ENCODE peak calls at places on chromosomes 6 and 20, in six cellular contexts. One of them, this sample, is unnamed.

GRCh38 chr20:50504231-50504823 is 5.9 kb upstream of the PTPN1 start:
- DNase-seq in uterus: no peak
- DNase-seq in heart left ventricle: no peak
- DNase-seq in lower lobe of right lung: no peak
- DNase-seq in GM12865: no peak
- DNase-seq in fibroblast of lung: no peak
- DNase-seq in this sample: no peak

GRCh38 chr6:121504227-121504626 is 68.8 kb downstream of the GJA1 start:
- DNase-seq in GM12865: no peak
- DNase-seq in heart left ventricle: no peak
- DNase-seq in fibroblast of lung: peak
- DNase-seq in lower lobe of right lung: no peak
- DNase-seq in uterus: no peak
- DNase-seq in this sample: peak

GRCh38 chr6:107179004-107179403 is 63.7 kb upstream of the BEND3 start:
- DNase-seq in uterus: no peak
- DNase-seq in fibroblast of lung: no peak
- DNase-seq in GM12865: peak
- DNase-seq in lower lobe of right lung: no peak
- DNase-seq in heart left ventricle: no peak
- DNase-seq in this sample: peak

GRCh38 chr6:19210849-19211590 is 626.1 kb upstream of the ID4 start:
- DNase-seq in GM12865: peak
- DNase-seq in heart left ventricle: no peak
- DNase-seq in fibroblast of lung: no peak
- DNase-seq in lower lobe of right lung: no peak
- DNase-seq in uterus: no peak
- DNase-seq in this sample: no peak

GRCh38 chr20:32210206-32210605 is 2.5 kb downstream of the POFUT1 start:
- DNase-seq in heart left ventricle: no peak
- DNase-seq in lower lobe of right lung: no peak
- DNase-seq in fibroblast of lung: no peak
- DNase-seq in uterus: no peak
- DNase-seq in GM12865: no peak
- DNase-seq in this sample: peak

GRCh38 chr20:32524871-32525501 is 60.1 kb downstream of the NOL4L start:
- DNase-seq in uterus: no peak
- DNase-seq in heart left ventricle: peak
- DNase-seq in lower lobe of right lung: peak
- DNase-seq in fibroblast of lung: no peak
- DNase-seq in GM12865: no peak
- DNase-seq in this sample: peak

GRCh38 chr20:38123021-38123587 is 42.0 kb downstream of the TGM2 start:
- DNase-seq in GM12865: no peak
- DNase-seq in heart left ventricle: no peak
- DNase-seq in fibroblast of lung: peak
- DNase-seq in lower lobe of right lung: peak
- DNase-seq in uterus: peak
- DNase-seq in this sample: no peak

GRCh38 chr6:135114355-135115145 is 59.9 kb upstream of the HBS1L start:
- DNase-seq in fibroblast of lung: no peak
- DNase-seq in lower lobe of right lung: no peak
- DNase-seq in uterus: no peak
- DNase-seq in GM12865: peak
- DNase-seq in heart left ventricle: no peak
- DNase-seq in this sample: no peak

GRCh38 chr20:44030394-44030793 is 115.7 kb downstream of the TOX2 start:
- DNase-seq in heart left ventricle: no peak
- DNase-seq in GM12865: no peak
- DNase-seq in fibroblast of lung: no peak
- DNase-seq in lower lobe of right lung: no peak
- DNase-seq in uterus: no peak
- DNase-seq in this sample: no peak

GRCh38 chr6:92708270-92708669 is 711.1 kb downstream of the EPHA7 start:
- DNase-seq in GM12865: no peak
- DNase-seq in fibroblast of lung: peak
- DNase-seq in heart left ventricle: no peak
- DNase-seq in uterus: no peak
- DNase-seq in lower lobe of right lung: no peak
- DNase-seq in this sample: no peak

GRCh38 chr6:56242343-56242742 is 5.0 kb downstream of the COL21A1 start:
- DNase-seq in fibroblast of lung: no peak
- DNase-seq in GM12865: no peak
- DNase-seq in heart left ventricle: no peak
- DNase-seq in lower lobe of right lung: no peak
- DNase-seq in uterus: no peak
- DNase-seq in this sample: peak

GRCh38 chr6:31870385-31870921 is 7.8 kb upstream of the NEU1 start:
- DNase-seq in heart left ventricle: no peak
- DNase-seq in GM12865: no peak
- DNase-seq in lower lobe of right lung: no peak
- DNase-seq in uterus: no peak
- DNase-seq in fibroblast of lung: no peak
- DNase-seq in this sample: no peak

DNA sequence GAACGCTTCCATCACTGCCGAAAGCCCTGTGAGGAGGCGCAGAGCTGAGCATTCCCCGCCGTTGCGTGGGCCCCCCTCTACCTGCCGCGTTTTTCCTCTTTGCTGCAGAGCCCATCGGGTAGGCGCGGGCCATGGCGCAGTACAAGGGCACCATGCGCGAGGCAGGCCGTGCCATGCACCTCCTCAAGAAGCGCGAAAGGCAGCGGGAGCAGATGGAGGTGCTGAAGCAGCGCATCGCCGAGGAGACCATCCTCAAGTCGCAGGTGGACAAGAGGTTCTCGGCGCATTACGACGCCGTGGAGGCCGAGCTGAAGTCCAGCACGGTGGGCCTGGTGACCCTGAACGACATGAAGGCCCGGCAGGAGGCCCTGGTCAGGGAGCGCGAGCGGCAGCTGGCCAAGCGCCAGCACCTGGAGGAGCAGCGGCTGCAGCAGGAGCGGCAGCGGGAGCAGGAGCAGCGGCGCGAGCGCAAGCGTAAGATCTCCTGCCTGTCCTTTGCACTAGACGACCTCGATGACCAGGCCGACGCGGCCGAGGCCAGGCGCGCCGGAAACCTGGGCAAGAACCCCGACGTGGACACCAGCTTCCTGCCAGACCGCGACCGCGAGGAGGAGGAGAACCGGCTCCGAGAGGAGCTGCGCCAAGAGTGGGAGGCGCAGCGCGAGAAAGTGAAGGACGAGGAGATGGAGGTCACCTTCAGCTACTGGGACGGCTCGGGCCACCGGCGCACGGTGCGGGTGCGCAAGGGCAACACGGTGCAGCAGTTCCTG is 693 bp downstream of the FAM50B start:
- DNase-seq in lower lobe of right lung: peak
- DNase-seq in GM12865: peak
- DNase-seq in fibroblast of lung: peak
- DNase-seq in uterus: peak
- DNase-seq in heart left ventricle: no peak
- DNase-seq in this sample: peak
- H3K4me3 ChIP-seq in lower lobe of right lung: peak
- H3K4me3 ChIP-seq in GM12865: peak
- H3K4me3 ChIP-seq in fibroblast of lung: peak
- H3K4me3 ChIP-seq in uterus: peak
- H3K4me3 ChIP-seq in heart left ventricle: peak
- H3K4me3 ChIP-seq in this sample: peak

GRCh38 chr6:159529820-159530405 is 163.1 kb downstream of the SOD2 start:
- DNase-seq in heart left ventricle: no peak
- DNase-seq in fibroblast of lung: no peak
- DNase-seq in uterus: peak
- DNase-seq in lower lobe of right lung: no peak
- DNase-seq in GM12865: no peak
- DNase-seq in this sample: no peak
- TF ChIP-seq CTCF in heart left ventricle: no peak
- TF ChIP-seq CTCF in fibroblast of lung: no peak
- TF ChIP-seq CTCF in uterus: no peak
- TF ChIP-seq CTCF in lower lobe of right lung: no peak
- TF ChIP-seq CTCF in GM12865: no peak
- TF ChIP-seq CTCF in this sample: no peak

DNA sequence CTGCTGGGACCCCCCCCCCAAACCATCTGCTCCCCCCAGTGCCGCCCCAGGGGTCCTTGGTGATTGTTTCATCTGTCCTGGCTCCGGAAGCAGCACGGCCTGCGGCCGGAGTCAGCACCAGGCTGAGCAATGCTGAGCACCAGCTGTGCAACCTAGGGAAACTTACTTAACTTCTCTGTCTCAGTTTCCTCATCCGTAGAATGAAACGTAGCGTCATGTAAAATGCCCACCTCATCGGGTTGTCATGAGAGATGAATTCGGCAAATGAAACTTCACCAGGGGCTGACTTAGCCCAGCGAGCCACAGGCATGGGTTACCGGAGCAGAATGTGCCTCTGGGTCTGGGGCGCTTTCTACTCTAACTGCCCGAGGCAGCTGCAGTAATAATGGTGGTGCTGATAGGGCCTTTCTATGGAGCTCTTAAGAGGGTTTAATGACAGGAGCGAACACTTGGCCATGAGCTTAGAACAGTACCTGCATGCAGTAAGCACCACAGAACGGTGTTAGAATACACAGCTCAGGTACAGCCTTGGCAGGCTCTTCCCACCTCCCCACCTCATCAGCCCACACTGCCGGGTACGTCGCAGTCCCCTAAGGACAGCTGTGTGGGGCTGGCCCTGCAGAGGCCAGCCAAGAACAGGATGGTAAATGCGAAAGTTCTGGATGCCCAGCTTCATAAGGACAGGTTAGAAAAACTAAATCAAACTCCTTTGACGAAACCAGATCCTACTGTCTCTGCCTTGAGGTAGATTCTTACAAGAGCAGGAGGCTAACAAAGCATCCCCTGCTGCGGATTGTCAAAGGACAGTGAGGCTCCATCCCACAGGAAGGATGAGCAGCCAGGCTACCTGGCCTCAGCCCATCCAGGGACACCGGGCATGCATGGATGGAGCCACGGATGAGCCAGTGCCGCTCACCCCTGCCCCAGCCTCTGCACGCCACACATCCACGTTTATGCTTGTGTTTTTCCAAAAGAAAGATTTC is 1.5 kb downstream of the THBS2 start:
- DNase-seq in uterus: no peak
- DNase-seq in fibroblast of lung: no peak
- DNase-seq in lower lobe of right lung: no peak
- DNase-seq in heart left ventricle: no peak
- DNase-seq in GM12865: no peak
- DNase-seq in this sample: no peak
- H3K4me3 ChIP-seq in uterus: peak
- H3K4me3 ChIP-seq in fibroblast of lung: peak
- H3K4me3 ChIP-seq in lower lobe of right lung: peak
- H3K4me3 ChIP-seq in heart left ventricle: peak
- H3K4me3 ChIP-seq in GM12865: no peak
- H3K4me3 ChIP-seq in this sample: no peak

GRCh38 chr6:157274471-157275226 is 48.7 kb downstream of the TMEM242 start:
- DNase-seq in fibroblast of lung: peak
- DNase-seq in uterus: peak
- DNase-seq in GM12865: peak
- DNase-seq in heart left ventricle: peak
- DNase-seq in lower lobe of right lung: peak
- DNase-seq in this sample: peak
- TF ChIP-seq CTCF in fibroblast of lung: peak
- TF ChIP-seq CTCF in uterus: peak
- TF ChIP-seq CTCF in GM12865: peak
- TF ChIP-seq CTCF in heart left ventricle: peak
- TF ChIP-seq CTCF in lower lobe of right lung: peak
- TF ChIP-seq CTCF in this sample: peak

GRCh38 chr20:60581606-60582005 is 623.4 kb downstream of the CDH26 start:
- DNase-seq in uterus: no peak
- DNase-seq in fibroblast of lung: no peak
- DNase-seq in heart left ventricle: no peak
- DNase-seq in GM12865: no peak
- DNase-seq in lower lobe of right lung: no peak
- DNase-seq in this sample: no peak

GRCh38 chr20:60584221-60584620 is 626.0 kb downstream of the CDH26 start:
- DNase-seq in heart left ventricle: no peak
- DNase-seq in uterus: no peak
- DNase-seq in GM12865: no peak
- DNase-seq in lower lobe of right lung: no peak
- DNase-seq in fibroblast of lung: no peak
- DNase-seq in this sample: peak

GRCh38 chr20:60579941-60580515 is 621.8 kb downstream of the CDH26 start:
- DNase-seq in fibroblast of lung: no peak
- DNase-seq in GM12865: no peak
- DNase-seq in uterus: no peak
- DNase-seq in heart left ventricle: no peak
- DNase-seq in lower lobe of right lung: no peak
- DNase-seq in this sample: no peak

GRCh38 chr20:60586417-60587105 is 628.3 kb downstream of the CDH26 start:
- DNase-seq in lower lobe of right lung: no peak
- DNase-seq in heart left ventricle: peak
- DNase-seq in uterus: no peak
- DNase-seq in GM12865: no peak
- DNase-seq in fibroblast of lung: no peak
- DNase-seq in this sample: no peak

GRCh38 chr20:60583741-60584140 is 625.5 kb downstream of the CDH26 start:
- DNase-seq in lower lobe of right lung: no peak
- DNase-seq in heart left ventricle: no peak
- DNase-seq in uterus: no peak
- DNase-seq in GM12865: no peak
- DNase-seq in fibroblast of lung: peak
- DNase-seq in this sample: peak
- H3K4me3 ChIP-seq in lower lobe of right lung: no peak
- H3K4me3 ChIP-seq in heart left ventricle: no peak
- H3K4me3 ChIP-seq in uterus: no peak
- H3K4me3 ChIP-seq in GM12865: no peak
- H3K4me3 ChIP-seq in fibroblast of lung: no peak
- H3K4me3 ChIP-seq in this sample: no peak

DNA sequence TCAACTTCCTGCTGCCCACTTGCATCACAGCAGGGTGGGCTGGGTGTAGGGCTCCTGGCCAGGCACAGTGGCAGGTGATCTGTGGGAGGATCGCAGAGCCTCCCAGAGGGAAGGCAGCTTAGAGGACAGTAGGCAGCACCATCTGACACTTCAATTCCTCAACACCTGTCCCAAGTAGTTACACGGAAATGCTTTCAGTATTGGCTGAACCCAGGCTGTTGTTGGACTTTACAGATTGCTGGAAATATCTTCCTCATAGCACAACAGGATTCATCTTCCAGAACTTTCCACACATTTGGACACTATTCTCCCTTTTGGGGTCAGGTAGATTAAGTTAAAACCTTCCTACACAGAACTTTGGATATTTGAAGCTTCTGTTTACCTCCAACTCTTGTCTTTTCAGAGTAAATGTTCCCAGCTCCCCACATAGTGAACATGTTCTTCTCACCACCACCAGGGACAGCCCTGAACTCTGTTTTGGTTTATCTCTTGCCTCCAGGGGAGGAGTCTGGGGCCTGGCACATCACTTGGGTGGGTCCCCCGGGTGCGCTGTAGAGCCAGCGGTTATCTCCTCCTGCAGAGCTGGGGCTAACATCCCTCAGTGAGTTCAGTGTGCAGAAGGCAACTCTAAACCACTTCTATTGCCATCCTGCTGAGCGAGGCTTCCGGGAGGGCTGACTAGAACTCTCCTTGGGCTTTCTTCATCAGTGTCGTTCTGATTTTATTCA is 3.5 kb upstream of the SLC22A2 start:
- DNase-seq in heart left ventricle: no peak
- DNase-seq in uterus: no peak
- DNase-seq in lower lobe of right lung: no peak
- DNase-seq in GM12865: peak
- DNase-seq in fibroblast of lung: no peak
- DNase-seq in this sample: no peak
- TF ChIP-seq CTCF in heart left ventricle: no peak
- TF ChIP-seq CTCF in uterus: no peak
- TF ChIP-seq CTCF in lower lobe of right lung: no peak
- TF ChIP-seq CTCF in GM12865: peak
- TF ChIP-seq CTCF in fibroblast of lung: no peak
- TF ChIP-seq CTCF in this sample: peak

This sample was measured in epithelial cell of esophagus.